ENCODE peak calls at places on chromosomes 11 and 22, in five cellular contexts. One of them, this sample, is unnamed.

GRCh38 chr11:84747871-84748270 is 879.3 kb downstream of the DLG2 start:
- DNase-seq in pancreas: no peak
- DNase-seq in left ventricle myocardium inferior: no peak
- DNase-seq in brain microvascular endothelial cell: no peak
- DNase-seq in adrenal gland: no peak
- DNase-seq in this sample: no peak

GRCh38 chr11:116887909-116888556 is 50.6 kb upstream of the APOA1 start:
- DNase-seq in pancreas: no peak
- DNase-seq in left ventricle myocardium inferior: peak; percentile 28
- DNase-seq in brain microvascular endothelial cell: peak; percentile 44
- DNase-seq in adrenal gland: no peak
- DNase-seq in this sample: no peak

GRCh38 chr22:42344391-42344861 is 74.0 kb upstream of the TCF20 start:
- DNase-seq in pancreas: no peak
- DNase-seq in left ventricle myocardium inferior: peak; percentile 53
- DNase-seq in brain microvascular endothelial cell: peak; percentile 6
- DNase-seq in adrenal gland: no peak
- DNase-seq in this sample: no peak

GRCh38 chr11:59180907-59181306 is 9.0 kb downstream of the DTX4 start:
- DNase-seq in pancreas: no peak
- DNase-seq in left ventricle myocardium inferior: no peak
- DNase-seq in brain microvascular endothelial cell: no peak
- DNase-seq in adrenal gland: no peak
- DNase-seq in this sample: no peak

GRCh38 chr11:110715541-110715940 is 3.3 kb upstream of the ARHGAP20 start:
- DNase-seq in pancreas: no peak
- DNase-seq in left ventricle myocardium inferior: no peak
- DNase-seq in brain microvascular endothelial cell: no peak
- DNase-seq in adrenal gland: no peak
- DNase-seq in this sample: no peak

GRCh38 chr11:75766449-75767227 is 1.9 kb upstream of the DGAT2 start:
- DNase-seq in pancreas: no peak
- DNase-seq in left ventricle myocardium inferior: no peak
- DNase-seq in brain microvascular endothelial cell: no peak
- DNase-seq in adrenal gland: no peak
- DNase-seq in this sample: no peak

GRCh38 chr22:19708323-19709011 is 5.8 kb upstream of the SEPTIN5 start:
- DNase-seq in pancreas: no peak
- DNase-seq in left ventricle myocardium inferior: no peak
- DNase-seq in brain microvascular endothelial cell: no peak
- DNase-seq in adrenal gland: no peak
- DNase-seq in this sample: peak; percentile 39

GRCh38 chr11:29629281-29629680 is 387.5 kb downstream of the KCNA4 start:
- DNase-seq in pancreas: no peak
- DNase-seq in left ventricle myocardium inferior: no peak
- DNase-seq in brain microvascular endothelial cell: peak; percentile 2
- DNase-seq in adrenal gland: no peak
- DNase-seq in this sample: no peak

GRCh38 chr11:126607374-126607773 is 251.9 kb downstream of the ST3GAL4 start:
- DNase-seq in pancreas: peak; percentile 76
- DNase-seq in left ventricle myocardium inferior: no peak
- DNase-seq in brain microvascular endothelial cell: peak; percentile 59
- DNase-seq in adrenal gland: peak; percentile 63
- DNase-seq in this sample: peak; percentile 69

GRCh38 chr11:73729594-73730206 is 31.2 kb downstream of the RAB6A start:
- DNase-seq in pancreas: no peak
- DNase-seq in left ventricle myocardium inferior: no peak
- DNase-seq in brain microvascular endothelial cell: no peak
- DNase-seq in adrenal gland: no peak
- DNase-seq in this sample: no peak

GRCh38 chr11:76276046-76276772 is 69.9 kb upstream of the WNT11 start:
- DNase-seq in pancreas: no peak
- DNase-seq in left ventricle myocardium inferior: no peak
- DNase-seq in brain microvascular endothelial cell: no peak
- DNase-seq in adrenal gland: no peak
- DNase-seq in this sample: peak; percentile 67

GRCh38 chr11:78023426-78023825 is 350 bp upstream of the KCTD14 start:
- DNase-seq in pancreas: no peak
- DNase-seq in left ventricle myocardium inferior: no peak
- DNase-seq in brain microvascular endothelial cell: no peak
- DNase-seq in adrenal gland: no peak
- DNase-seq in this sample: no peak

GRCh38 chr22:42747701-42748513 is 27.2 kb upstream of the A4GALT start:
- DNase-seq in pancreas: no peak
- DNase-seq in left ventricle myocardium inferior: no peak
- DNase-seq in brain microvascular endothelial cell: peak; percentile 66
- DNase-seq in adrenal gland: no peak
- DNase-seq in this sample: no peak

GRCh38 chr22:49097966-49098365 is 729.7 kb downstream of the BRD1 start:
- DNase-seq in pancreas: no peak
- DNase-seq in left ventricle myocardium inferior: no peak
- DNase-seq in brain microvascular endothelial cell: no peak
- DNase-seq in adrenal gland: no peak
- DNase-seq in this sample: no peak

GRCh38 chr22:16866167-16866566 is 41.0 kb upstream of the XKR3 start:
- DNase-seq in pancreas: no peak
- DNase-seq in left ventricle myocardium inferior: no peak
- DNase-seq in brain microvascular endothelial cell: no peak
- DNase-seq in adrenal gland: peak; percentile 45
- DNase-seq in this sample: no peak

DNA sequence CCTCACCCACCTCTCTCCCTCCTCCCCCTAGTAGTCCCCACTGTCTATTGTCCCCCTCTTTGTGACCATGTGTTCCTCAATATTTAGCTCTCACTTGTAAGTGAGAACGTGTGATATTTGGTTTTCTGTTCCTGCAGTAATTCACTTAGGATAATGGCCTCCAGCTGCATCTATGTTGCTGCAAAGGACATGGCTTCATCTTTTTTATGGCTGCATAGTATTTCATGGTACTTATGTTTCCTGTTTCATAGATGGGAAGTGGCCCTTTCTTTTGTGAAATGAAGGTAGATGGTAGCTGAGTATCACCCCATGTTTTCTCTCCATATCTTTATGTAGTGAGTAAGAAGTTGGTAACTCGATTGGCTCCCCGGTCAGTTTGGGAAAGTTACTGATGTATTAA is 66.6 kb upstream of the CREB3L1 start:
- DNase-seq in pancreas: no peak
- DNase-seq in left ventricle myocardium inferior: no peak
- DNase-seq in brain microvascular endothelial cell: no peak
- DNase-seq in adrenal gland: no peak
- DNase-seq in this sample: no peak
- TF ChIP-seq CTCF in pancreas: no peak
- TF ChIP-seq CTCF in left ventricle myocardium inferior: no peak
- TF ChIP-seq CTCF in brain microvascular endothelial cell: no peak
- TF ChIP-seq CTCF in adrenal gland: no peak
- TF ChIP-seq CTCF in this sample: no peak

GRCh38 chr11:36400768-36401455 is 104.8 kb downstream of the PRR5L start:
- DNase-seq in pancreas: no peak
- DNase-seq in left ventricle myocardium inferior: no peak
- DNase-seq in brain microvascular endothelial cell: no peak
- DNase-seq in adrenal gland: no peak
- DNase-seq in this sample: no peak

GRCh38 chr11:36399236-36399635 is 103.1 kb downstream of the PRR5L start:
- DNase-seq in pancreas: no peak
- DNase-seq in left ventricle myocardium inferior: no peak
- DNase-seq in brain microvascular endothelial cell: no peak
- DNase-seq in adrenal gland: no peak
- DNase-seq in this sample: no peak

GRCh38 chr11:36402568-36403181 is 106.6 kb downstream of the PRR5L start:
- DNase-seq in pancreas: no peak
- DNase-seq in left ventricle myocardium inferior: no peak
- DNase-seq in brain microvascular endothelial cell: no peak
- DNase-seq in adrenal gland: no peak
- DNase-seq in this sample: no peak

GRCh38 chr11:36398261-36398953 is 102.3 kb downstream of the PRR5L start:
- DNase-seq in pancreas: no peak
- DNase-seq in left ventricle myocardium inferior: no peak
- DNase-seq in brain microvascular endothelial cell: no peak
- DNase-seq in adrenal gland: no peak
- DNase-seq in this sample: no peak

DNA sequence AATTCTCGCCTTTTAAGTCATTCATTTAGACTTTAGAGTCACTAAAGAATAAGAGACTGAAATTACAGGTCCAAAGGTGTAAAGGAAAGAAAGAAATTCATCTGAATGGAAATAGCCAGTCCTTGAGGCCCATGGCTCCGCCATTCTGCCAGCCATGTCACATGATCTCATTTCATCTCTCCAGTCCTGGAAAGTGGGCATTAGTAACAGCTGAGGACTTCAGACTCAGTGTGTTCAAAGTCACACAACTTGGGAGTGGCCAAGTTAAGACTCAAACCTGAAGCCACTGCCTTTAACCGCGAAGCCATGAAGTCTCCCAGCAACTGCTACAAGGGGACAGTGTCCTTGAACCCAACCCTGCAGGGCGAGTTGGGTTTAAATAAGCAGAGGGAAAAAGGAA is 103.7 kb downstream of the PRR5L start:
- DNase-seq in pancreas: no peak
- DNase-seq in left ventricle myocardium inferior: no peak
- DNase-seq in brain microvascular endothelial cell: no peak
- DNase-seq in adrenal gland: no peak
- DNase-seq in this sample: no peak
- H3K36me3 ChIP-seq in pancreas: no peaks in the 10 kb centered on the region
- H3K36me3 ChIP-seq in left ventricle myocardium inferior: no peaks in the 10 kb centered on the region
- H3K36me3 ChIP-seq in brain microvascular endothelial cell: peaks cover 47% of the 10 kb centered on the region
- H3K36me3 ChIP-seq in adrenal gland: no peaks in the 10 kb centered on the region
- H3K36me3 ChIP-seq in this sample: no peaks in the 10 kb centered on the region

GRCh38 chr11:60944504-60945294 is 7.3 kb downstream of the SLC15A3 start:
- DNase-seq in pancreas: no peak
- DNase-seq in left ventricle myocardium inferior: no peak
- DNase-seq in brain microvascular endothelial cell: no peak
- DNase-seq in adrenal gland: no peak
- DNase-seq in this sample: no peak
- TF ChIP-seq CTCF in pancreas: no peak
- TF ChIP-seq CTCF in left ventricle myocardium inferior: peak; percentile 26
- TF ChIP-seq CTCF in brain microvascular endothelial cell: peak; percentile 62
- TF ChIP-seq CTCF in adrenal gland: no peak
- TF ChIP-seq CTCF in this sample: no peak

DNA sequence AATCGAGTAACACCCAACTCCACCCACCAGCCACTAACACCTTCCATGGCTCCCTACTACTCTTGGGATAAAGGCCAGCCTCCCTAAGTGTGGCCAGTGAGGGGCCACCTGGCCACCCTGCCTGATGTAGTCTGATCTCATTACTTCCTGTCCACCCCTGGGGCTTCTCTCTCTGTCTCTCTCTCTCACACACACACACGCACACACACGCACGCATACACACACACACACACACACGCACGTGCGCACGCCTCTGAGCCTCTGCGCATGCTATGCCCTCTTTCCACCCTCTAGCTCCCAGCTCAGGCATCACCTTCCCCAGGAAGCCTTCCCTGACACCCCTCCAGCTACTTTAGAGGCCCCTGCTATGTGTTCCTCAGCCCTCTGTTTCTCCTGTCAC is 3.9 kb downstream of the MFNG start:
- DNase-seq in pancreas: no peak
- DNase-seq in left ventricle myocardium inferior: no peak
- DNase-seq in brain microvascular endothelial cell: no peak
- DNase-seq in adrenal gland: no peak
- DNase-seq in this sample: no peak
- H3K36me3 ChIP-seq in pancreas: no peaks in the 10 kb centered on the region
- H3K36me3 ChIP-seq in left ventricle myocardium inferior: peaks cover 5% of the 10 kb centered on the region
- H3K36me3 ChIP-seq in brain microvascular endothelial cell: no peaks in the 10 kb centered on the region
- H3K36me3 ChIP-seq in adrenal gland: no peaks in the 10 kb centered on the region
- H3K36me3 ChIP-seq in this sample: no peaks in the 10 kb centered on the region

DNA sequence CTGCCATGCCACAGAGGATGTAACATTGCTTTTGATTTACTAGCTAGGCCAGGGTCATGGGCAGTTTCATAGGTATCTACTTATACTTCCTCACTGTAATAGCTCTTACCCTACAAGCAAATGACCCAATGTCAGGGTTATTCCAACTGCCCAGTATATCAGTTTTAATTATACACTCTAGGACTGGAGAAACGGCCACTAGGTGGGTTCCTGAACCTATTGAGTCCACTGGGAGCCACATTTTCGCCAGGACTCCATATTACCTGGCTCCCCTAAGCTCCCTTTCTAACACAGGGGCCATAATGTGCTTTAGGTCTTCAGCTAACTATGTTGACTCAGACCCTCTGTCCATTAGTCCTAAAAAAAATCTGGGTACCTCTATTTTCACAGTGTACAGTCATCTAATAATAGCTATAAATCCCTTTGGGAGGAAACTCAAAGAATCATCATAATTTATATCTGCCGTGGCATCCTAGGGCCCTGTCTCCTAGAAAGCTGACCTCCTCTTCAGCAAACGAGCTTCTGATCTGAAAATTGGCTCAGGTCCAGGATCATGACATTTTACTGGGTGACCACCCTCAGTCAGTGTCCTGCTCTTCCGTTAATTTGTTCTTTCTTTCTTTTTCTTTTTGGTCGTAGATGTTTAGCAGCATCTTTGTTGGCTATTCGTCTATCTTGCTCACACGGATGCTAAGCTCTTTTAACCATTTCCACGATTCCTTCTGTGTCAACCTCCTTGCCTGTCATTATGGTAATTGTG is 244.3 kb downstream of the FAM76B start:
- DNase-seq in pancreas: no peak
- DNase-seq in left ventricle myocardium inferior: no peak
- DNase-seq in brain microvascular endothelial cell: no peak
- DNase-seq in adrenal gland: no peak
- DNase-seq in this sample: no peak
- TF ChIP-seq CTCF in pancreas: no peak
- TF ChIP-seq CTCF in left ventricle myocardium inferior: no peak
- TF ChIP-seq CTCF in brain microvascular endothelial cell: peak; percentile 21
- TF ChIP-seq CTCF in adrenal gland: no peak
- TF ChIP-seq CTCF in this sample: peak; percentile 14

GRCh38 chr22:29668681-29669080 is 51.1 kb upstream of the CABP7 start:
- DNase-seq in pancreas: no peak
- DNase-seq in left ventricle myocardium inferior: no peak
- DNase-seq in brain microvascular endothelial cell: no peak
- DNase-seq in adrenal gland: no peak
- DNase-seq in this sample: no peak

GRCh38 chr22:29679316-29679715 is 40.5 kb upstream of the CABP7 start:
- DNase-seq in pancreas: no peak
- DNase-seq in left ventricle myocardium inferior: no peak
- DNase-seq in brain microvascular endothelial cell: no peak
- DNase-seq in adrenal gland: no peak
- DNase-seq in this sample: no peak

GRCh38 chr22:29673361-29673760 is 46.4 kb upstream of the CABP7 start:
- DNase-seq in pancreas: no peak
- DNase-seq in left ventricle myocardium inferior: no peak
- DNase-seq in brain microvascular endothelial cell: no peak
- DNase-seq in adrenal gland: no peak
- DNase-seq in this sample: no peak

GRCh38 chr22:29670615-29671014 is 49.2 kb upstream of the CABP7 start:
- DNase-seq in pancreas: no peak
- DNase-seq in left ventricle myocardium inferior: no peak
- DNase-seq in brain microvascular endothelial cell: no peak
- DNase-seq in adrenal gland: no peak
- DNase-seq in this sample: no peak

DNA sequence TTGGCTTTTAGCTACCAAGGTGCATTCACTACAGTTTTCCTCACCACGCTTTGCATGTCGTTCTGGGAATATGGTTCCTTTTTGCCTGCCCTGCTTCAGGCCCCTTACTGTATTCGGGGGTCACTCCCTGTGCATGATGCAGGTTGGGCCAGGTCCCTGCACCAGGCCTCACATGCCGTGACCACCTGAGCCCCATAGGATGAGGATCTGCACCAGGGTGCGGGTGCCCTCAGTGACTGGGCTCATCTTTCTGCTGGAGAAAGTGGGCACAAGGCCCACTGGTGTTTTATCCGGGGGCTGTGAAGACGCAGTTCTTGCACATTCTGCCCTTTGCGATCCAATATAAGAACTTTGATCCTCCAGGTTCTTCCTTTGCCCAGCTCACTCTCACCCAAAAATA is 45.7 kb upstream of the CABP7 start:
- DNase-seq in pancreas: no peak
- DNase-seq in left ventricle myocardium inferior: no peak
- DNase-seq in brain microvascular endothelial cell: no peak
- DNase-seq in adrenal gland: no peak
- DNase-seq in this sample: no peak
- H3K36me3 ChIP-seq in pancreas: no peaks in the 10 kb centered on the region
- H3K36me3 ChIP-seq in left ventricle myocardium inferior: peaks cover 97% of the 10 kb centered on the region
- H3K36me3 ChIP-seq in brain microvascular endothelial cell: peaks cover 77% of the 10 kb centered on the region
- H3K36me3 ChIP-seq in adrenal gland: peaks cover 74% of the 10 kb centered on the region
- H3K36me3 ChIP-seq in this sample: no peaks in the 10 kb centered on the region